ENCODE peak calls at places on chromosomes 13 and 19, in eight cellular contexts. J is dorsolateral prefrontal cortex, A is BE2C, I is bronchial epithelial cell, C is cardiac fibroblast, G is fibroblast of lung, D is HFF-Myc, Q is right lobe of liver. F is an unnamed sample.

GRCh38 chr13:29522044-29522685 is 73.3 kb downstream of the SLC7A1 start:
- DNase-seq in G (peak; percentile 82), Q (no peak), D (no peak), J (no peak), A (peak; percentile 73), I (no peak), C (peak; percentile 97), F (peak; percentile 97)

GRCh38 chr19:46828484-46828883 is 22.2 kb downstream of the AP2S1 start:
- DNase-seq in C (no peak), I (no peak), A (no peak), Q (no peak), D (no peak), G (peak; percentile 30), J (no peak), F (peak; percentile 72)

GRCh38 chr13:109764474-109765292 is 21.7 kb downstream of the IRS2 start:
- DNase-seq in G (no peak), J (peak; percentile 73), Q (no peak), A (no peak), C (no peak), I (peak; percentile 63), D (no peak), F (peak; percentile 34)

GRCh38 chr13:29294869-29295268 is 300.6 kb downstream of the SLC7A1 start:
- DNase-seq in J (no peak), C (no peak), D (peak; percentile 12), Q (no peak), I (no peak), G (no peak), A (no peak), F (no peak)

GRCh38 chr19:15184776-15185175 is 16.0 kb downstream of the NOTCH3 start:
- DNase-seq in I (no peak), C (no peak), A (no peak), Q (no peak), D (no peak), J (no peak), G (no peak), F (no peak)

GRCh38 chr19:39709026-39709872 is 5.0 kb downstream of the LGALS14 start:
- DNase-seq in J (no peak), D (no peak), I (peak; percentile 32), A (no peak), C (no peak), G (no peak), Q (no peak), F (no peak)

GRCh38 chr13:110359840-110360301 is 52.8 kb downstream of the COL4A2 start:
- DNase-seq in Q (no peak), G (peak; percentile 73), J (no peak), I (no peak), D (no peak), C (peak; percentile 64), A (peak; percentile 25), F (peak; percentile 89)

GRCh38 chr13:86051134-86052103 is 252.2 kb upstream of the SLITRK6 start:
- DNase-seq in A (no peak), J (no peak), Q (no peak), G (no peak), I (peak; percentile 75), C (no peak), D (no peak), F (no peak)

GRCh38 chr13:34162545-34162936 is 344.6 kb downstream of the RFC3 start:
- DNase-seq in D (peak; percentile 5), G (peak; percentile 36), J (no peak), A (no peak), Q (no peak), I (no peak), C (peak; percentile 36), F (peak; percentile 61)

GRCh38 chr19:33675501-33676124 is 53.9 kb downstream of the CHST8 start:
- DNase-seq in D (no peak), J (peak; percentile 14), C (no peak), G (no peak), Q (no peak), I (no peak), A (no peak), F (no peak)

GRCh38 chr13:45809810-45810394 is 41.7 kb downstream of the SIAH3 start:
- DNase-seq in C (no peak), D (no peak), G (no peak), J (no peak), A (no peak), Q (no peak), I (no peak), F (no peak)

GRCh38 chr13:96421314-96421713 is 331.4 kb downstream of the HS6ST3 start:
- DNase-seq in D (no peak), G (no peak), J (no peak), I (no peak), Q (no peak), A (no peak), C (no peak), F (no peak)

DNA sequence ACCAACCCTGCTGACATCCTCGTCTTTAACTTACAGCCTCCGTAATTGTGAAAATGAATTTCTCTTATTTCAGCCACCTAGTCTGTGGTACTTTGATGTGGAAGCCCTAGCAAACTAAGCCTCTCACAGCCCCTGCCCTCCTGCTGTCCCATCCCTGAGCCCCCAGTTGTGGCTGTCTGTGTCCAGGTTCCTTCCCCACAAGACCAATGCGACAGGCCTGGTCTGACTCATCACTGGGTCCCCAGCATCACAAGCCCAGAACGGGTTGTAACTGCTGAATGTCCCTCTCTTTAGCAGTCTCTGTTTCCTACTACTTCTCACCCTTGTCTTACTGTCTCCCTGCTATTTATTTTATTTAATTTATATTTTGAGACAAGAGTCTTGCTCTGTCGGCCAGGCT is 5.7 kb downstream of the POU2F2 start:
- DNase-seq in A (no peak), G (no peak), C (no peak), Q (no peak), D (no peak), J (no peak), I (no peak), F (no peak)
- H3K4me3 ChIP-seq in A (no peak overlapping the region), G (no peak overlapping the region), C (no peak overlapping the region), Q (no peak overlapping the region), D (no peak overlapping the region), J (no peak overlapping the region), I (no peak overlapping the region), F (no peak overlapping the region)

GRCh38 chr13:98506343-98507059 is 70.4 kb downstream of the STK24 start:
- DNase-seq in A (no peak), Q (peak; percentile 85), J (no peak), I (no peak), G (no peak), C (no peak), D (no peak), F (no peak)

GRCh38 chr13:98503175-98504028 is 73.5 kb downstream of the STK24 start:
- DNase-seq in I (no peak), J (no peak), Q (peak; percentile 76), C (no peak), G (peak; percentile 48), A (no peak), D (no peak), F (peak; percentile 52)

GRCh38 chr13:98504371-98504963 is 72.4 kb downstream of the STK24 start:
- DNase-seq in A (no peak), Q (no peak), J (no peak), C (no peak), G (no peak), I (no peak), D (no peak), F (no peak)

GRCh38 chr13:98500963-98501421 is 75.9 kb downstream of the STK24 start:
- DNase-seq in I (no peak), J (no peak), Q (no peak), A (no peak), G (no peak), D (no peak), C (no peak), F (no peak)

GRCh38 chr13:98504029-98504351 is 72.9 kb downstream of the STK24 start:
- DNase-seq in J (no peak), A (no peak), Q (no peak), C (no peak), I (no peak), D (no peak), G (no peak), F (no peak)
- H3K4me3 ChIP-seq in J (no peak overlapping the region), A (no peak overlapping the region), Q (no peak overlapping the region), C (no peak overlapping the region), I (no peak overlapping the region), D (no peak overlapping the region), G (peak overlapping the region; percentile 21), F (peak overlapping the region; percentile 27)

DNA sequence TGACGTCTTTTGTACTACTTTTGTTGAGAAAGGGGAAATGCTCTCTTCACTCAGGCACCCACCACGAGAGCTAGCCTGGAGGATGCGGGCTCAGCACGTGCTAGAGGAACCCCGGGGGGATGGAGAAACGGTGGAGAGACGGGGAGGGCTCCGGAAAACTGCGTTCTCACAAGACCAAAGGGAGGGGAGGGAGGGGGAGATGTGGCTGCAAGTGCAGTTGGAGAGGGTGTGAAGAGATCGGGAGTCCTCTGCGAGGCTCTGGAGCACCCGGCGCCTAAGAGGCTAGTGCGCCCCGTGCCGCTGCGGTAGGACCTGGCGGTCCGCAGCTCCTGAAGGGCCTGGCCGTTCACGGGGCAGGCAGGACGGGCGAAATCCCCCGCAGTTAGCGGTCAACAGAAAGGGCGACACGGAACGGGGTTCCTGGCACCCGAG is 43.4 kb upstream of the XPO4 start:
- DNase-seq in I (no peak), Q (no peak), D (no peak), A (no peak), J (no peak), C (peak; percentile 18), G (no peak), F (peak; percentile 18)
- H3K4me3 ChIP-seq in I (no peak overlapping the region), Q (no peak overlapping the region), D (no peak overlapping the region), A (no peak overlapping the region), J (peak overlapping the region; percentile 19), C (peak overlapping the region; percentile 7), G (no peak overlapping the region), F (peak overlapping the region; percentile 28)

GRCh38 chr19:2462635-2463421 is 6.1 kb upstream of the LMNB2 start:
- DNase-seq in Q (peak; percentile 86), A (peak; percentile 69), C (peak; percentile 98), I (peak; percentile 37), D (peak; percentile 93), J (peak; percentile 89), G (peak; percentile 96), F (peak; percentile 96)
- H3K4me3 ChIP-seq in Q (peak overlapping the region; percentile 69), A (peak overlapping the region; percentile 45), C (peak overlapping the region; percentile 76), I (peak overlapping the region; percentile 51), D (peak overlapping the region; percentile 59), J (peak overlapping the region; percentile 61), G (peak overlapping the region; percentile 35), F (peak overlapping the region; percentile 78)

DNA sequence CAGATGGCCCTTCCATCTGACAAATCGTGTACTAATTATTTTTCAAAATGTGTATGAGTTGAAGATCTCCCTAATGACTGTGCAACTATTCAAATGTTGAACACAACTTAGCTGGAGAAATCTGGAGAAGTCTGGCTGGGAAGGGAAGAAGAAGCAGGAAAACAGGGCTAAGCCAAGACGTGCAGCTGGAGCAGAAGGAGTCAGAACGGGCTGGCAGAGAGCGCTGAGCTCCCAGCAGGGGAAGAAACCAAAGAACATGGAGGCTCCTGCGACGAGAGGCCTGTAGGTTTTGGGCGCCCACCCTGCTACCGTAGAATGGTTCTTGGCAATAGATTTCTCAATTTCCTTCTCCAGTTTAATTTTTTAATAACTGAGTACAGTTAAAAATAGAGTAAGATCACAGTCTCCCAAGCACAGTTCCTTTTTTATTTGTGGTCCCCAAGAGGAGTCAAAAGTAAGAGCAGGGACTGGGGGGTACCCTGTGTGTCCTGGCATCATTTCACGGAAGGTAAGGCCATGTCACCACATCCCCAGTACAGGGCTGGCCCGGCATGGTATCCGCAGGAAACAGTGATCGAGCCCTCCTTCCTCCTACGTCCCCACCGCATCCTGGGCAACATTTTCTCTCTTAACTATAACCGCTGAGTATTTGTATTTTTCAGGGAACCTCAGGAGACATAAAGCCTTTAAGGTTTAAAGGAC is 13.4 kb upstream of the LATS2 start:
- DNase-seq in A (no peak), Q (no peak), G (peak; percentile 32), J (no peak), I (no peak), D (no peak), C (peak; percentile 44), F (no peak)
- H3K4me3 ChIP-seq in A (no peak overlapping the region), Q (no peak overlapping the region), G (no peak overlapping the region), J (peak overlapping the region; percentile 51), I (no peak overlapping the region), D (no peak overlapping the region), C (no peak overlapping the region), F (no peak overlapping the region)